ENCODE peak calls at places on chromosome 9, in six cellular contexts. N, J, Q, X, R and A are unnamed samples.

GRCh38 chr9:133509179-133510083 is 15.3 kb downstream of the MYMK start:
- DNase-seq in N (no peak), J (no peak), Q (peak), X (no peak), R (peak), A (no peak)

GRCh38 chr9:96052703-96053102 is 177.2 kb downstream of the ERCC6L2 start:
- DNase-seq in N (no peak), J (no peak), Q (no peak), X (no peak), R (no peak), A (no peak)

GRCh38 chr9:108910914-108911313 is 23.0 kb downstream of the ELP1 start:
- DNase-seq in N (no peak), J (no peak), Q (no peak), X (no peak), R (no peak), A (no peak)

GRCh38 chr9:96391021-96391765 is 7.7 kb upstream of the SLC35D2 start:
- DNase-seq in N (no peak), J (peak), Q (no peak), X (no peak), R (peak), A (no peak)

GRCh38 chr9:137321726-137322361 is 19.8 kb upstream of the NRARP start:
- DNase-seq in N (no peak), J (no peak), Q (no peak), X (no peak), R (no peak), A (no peak)

GRCh38 chr9:69748304-69748703 is 11.5 kb downstream of the PTAR1 start:
- DNase-seq in N (no peak), J (no peak), Q (no peak), X (no peak), R (no peak), A (no peak)

GRCh38 chr9:113963017-113963620 is 87.0 kb downstream of the ZNF618 start:
- DNase-seq in N (peak), J (peak), Q (peak), X (peak), R (peak), A (no peak)

GRCh38 chr9:100104314-100104713 is 5.3 kb downstream of the INVS start:
- DNase-seq in N (no peak), J (no peak), Q (no peak), X (no peak), R (no peak), A (no peak)

GRCh38 chr9:32424616-32425015 is 40.2 kb downstream of the ACO1 start:
- DNase-seq in N (no peak), J (no peak), Q (no peak), X (no peak), R (no peak), A (no peak)

GRCh38 chr9:70979971-70980370 is 141.4 kb downstream of the TRPM3 start:
- DNase-seq in N (no peak), J (no peak), Q (peak), X (no peak), R (no peak), A (no peak)

GRCh38 chr9:123355761-123356520 is at the start of gene CRB2:
- DNase-seq in N (no peak), J (no peak), Q (no peak), X (no peak), R (no peak), A (no peak)

DNA sequence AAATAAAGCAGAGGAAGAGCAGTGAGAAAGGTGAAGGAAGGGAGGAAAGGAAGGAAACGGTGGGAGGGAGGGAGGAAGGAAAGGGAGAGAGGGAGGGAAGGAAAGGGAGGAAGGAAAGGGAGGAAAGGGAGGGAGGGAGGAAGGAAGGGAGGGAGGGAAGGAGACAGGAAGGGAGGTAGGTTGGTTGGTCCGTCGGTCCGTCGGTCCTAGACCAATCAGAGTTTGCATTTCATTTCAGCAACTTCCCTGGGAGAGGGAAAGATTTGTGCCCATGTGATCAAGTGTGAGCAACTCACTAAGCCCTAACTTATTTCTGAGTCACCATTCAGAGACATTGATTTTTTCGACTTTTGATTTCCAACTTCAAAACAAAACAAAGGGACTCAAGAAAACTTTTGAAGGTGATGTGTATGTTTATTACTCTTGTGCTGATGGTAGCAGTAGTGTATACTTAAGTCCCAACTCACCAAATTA is 18.8 kb downstream of the NANS start:
- DNase-seq in N (no peak), J (peak), Q (peak), X (peak), R (peak), A (no peak)
- TF ChIP-seq CTCF in N (no peak), J (no peak), Q (no peak), X (no peak), R (no peak), A (no peak)

DNA sequence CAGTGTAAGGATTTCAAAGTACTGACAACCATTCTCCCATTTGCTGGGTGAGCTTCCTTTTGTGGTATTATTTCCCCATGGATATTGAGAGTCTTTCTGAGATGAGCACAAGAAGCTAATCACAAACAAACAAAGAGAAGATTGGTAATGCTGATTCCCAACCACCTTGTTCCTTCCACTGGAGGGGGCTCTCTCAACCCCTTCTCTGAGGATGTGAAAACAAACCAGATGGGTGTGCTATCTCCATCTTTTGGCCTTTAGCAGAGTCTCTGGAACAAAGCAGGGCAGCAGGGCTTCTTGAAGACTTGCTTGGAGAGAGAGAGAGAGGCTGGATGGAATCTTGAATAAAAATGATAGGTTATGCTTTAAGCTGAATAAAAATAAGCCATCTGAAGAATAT is 576.7 kb upstream of the ZNF462 start:
- DNase-seq in N (peak), J (no peak), Q (no peak), X (no peak), R (peak), A (no peak)
- TF ChIP-seq CTCF in N (no peak), J (peak), Q (no peak), X (no peak), R (no peak), A (no peak)

DNA sequence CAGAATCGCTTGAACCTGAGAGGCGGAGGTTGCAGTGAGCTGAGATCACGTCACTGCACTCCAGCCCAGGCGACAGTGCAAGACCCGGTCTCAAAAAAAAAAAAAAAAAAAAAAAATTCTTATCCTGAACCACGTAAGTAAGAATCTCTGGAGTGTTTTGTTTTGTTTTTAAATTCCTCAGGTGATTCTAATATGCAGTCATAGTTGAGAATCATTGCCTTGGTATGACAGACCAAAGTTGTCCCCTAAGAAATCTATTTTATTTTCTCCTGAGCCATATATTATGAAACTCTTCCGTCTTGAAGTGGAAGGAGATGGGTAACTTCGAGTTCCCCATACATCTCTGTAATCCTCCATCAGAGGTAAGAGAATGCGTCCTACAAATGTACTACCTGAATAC is 26.6 kb upstream of the SVEP1 start:
- DNase-seq in N (no peak), J (peak), Q (no peak), X (no peak), R (no peak), A (no peak)
- TF ChIP-seq CTCF in N (no peak), J (no peak), Q (no peak), X (no peak), R (no peak), A (no peak)

DNA sequence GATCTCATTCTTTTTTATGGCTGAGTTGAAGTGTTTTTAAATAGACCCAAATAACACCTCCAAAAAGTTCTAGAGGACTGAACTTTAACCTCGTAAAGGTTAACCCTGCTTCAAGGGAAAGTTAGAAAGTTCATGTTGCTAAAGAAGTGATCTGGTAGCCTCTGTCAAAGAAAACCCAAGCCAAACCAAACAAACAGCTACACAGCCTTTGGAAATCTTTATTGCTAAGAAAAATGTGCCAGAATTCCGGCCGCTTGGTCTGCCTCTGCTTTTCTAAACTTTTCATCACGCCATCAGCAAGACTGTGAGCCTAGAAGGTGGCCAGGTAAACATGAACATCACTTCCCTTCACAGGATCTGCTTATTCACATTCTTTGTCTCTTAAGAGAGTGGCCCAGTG is 17.9 kb downstream of the FUBP3 start:
- DNase-seq in N (no peak), J (peak), Q (no peak), X (no peak), R (no peak), A (no peak)
- TF ChIP-seq CTCF in N (no peak), J (no peak), Q (no peak), X (no peak), R (no peak), A (no peak)

DNA sequence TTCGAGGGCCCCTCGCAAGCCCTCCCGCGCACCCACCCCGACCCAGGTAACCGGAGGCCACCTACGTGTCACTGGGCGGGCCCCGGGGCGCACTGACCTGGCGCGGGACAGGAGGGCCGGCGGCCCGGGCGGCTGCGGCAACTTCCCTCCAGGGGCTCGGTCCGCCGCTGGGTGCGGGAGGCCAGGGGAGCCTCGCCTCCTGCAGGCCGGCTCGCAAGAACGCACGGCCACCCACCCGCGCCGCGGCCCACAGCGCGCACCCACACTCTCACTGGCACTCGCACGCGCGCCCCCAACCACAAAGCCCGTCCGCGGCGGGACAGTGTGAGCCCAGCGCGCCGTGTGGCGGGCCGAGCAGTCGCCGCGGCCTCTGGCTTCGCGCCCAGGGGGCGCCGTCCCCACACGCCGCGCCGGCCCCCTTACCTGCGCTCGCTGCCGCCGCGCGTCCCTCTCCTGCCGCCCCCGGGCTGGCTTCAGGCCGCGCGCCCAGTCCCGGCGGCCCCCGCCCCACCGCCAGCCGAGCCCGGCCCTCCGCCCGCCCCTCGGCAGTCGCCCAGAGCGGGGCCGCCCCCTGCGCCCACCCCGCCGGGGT is 430 bp downstream of the LPAR1 start:
- DNase-seq in N (no peak), J (peak), Q (peak), X (no peak), R (peak), A (no peak)
- TF ChIP-seq CTCF in N (no peak), J (no peak), Q (no peak), X (peak), R (no peak), A (no peak)